ENCODE peak calls at places on chromosomes 13 and 19, in seven cellular contexts. D is SK-N-SH, V is GM23248, Q is hepatocyte, C is OCI-LY7, R is GM23338, S is PC-9. A is an unnamed sample.

GRCh38 chr13:45396548-45397095 is 21.6 kb downstream of the SLC25A30 start:
- DNase-seq in D (no peak), V (no peak), Q (no peak), C (no peak), R (no peak), S (no peak), A (no peak)

GRCh38 chr19:19256072-19256969 is 16.8 kb downstream of the TM6SF2 start:
- DNase-seq in D (peak; percentile 52), V (no peak), Q (no peak), C (no peak), R (peak; percentile 70), S (peak; percentile 10), A (peak; percentile 53)

GRCh38 chr13:93603043-93603442 is 376.4 kb downstream of the GPC6 start:
- DNase-seq in D (no peak), V (peak; percentile 95), Q (no peak), C (no peak), R (peak; percentile 22), S (peak; percentile 0), A (no peak)

GRCh38 chr13:93559718-93560117 is 333.1 kb downstream of the GPC6 start:
- DNase-seq in D (no peak), V (peak; percentile 72), Q (no peak), C (no peak), R (no peak), S (no peak), A (no peak)

GRCh38 chr13:51107996-51108395 is 3.1 kb downstream of the C13orf42 start:
- DNase-seq in D (no peak), V (no peak), Q (no peak), C (no peak), R (no peak), S (no peak), A (no peak)

GRCh38 chr13:104650426-104650825 is 1584.2 kb upstream of the SLC10A2 start:
- DNase-seq in D (no peak), V (no peak), Q (no peak), C (no peak), R (no peak), S (no peak), A (no peak)

GRCh38 chr19:34468400-34468799 is 13.2 kb upstream of the WTIP start:
- DNase-seq in D (no peak), V (peak; percentile 44), Q (no peak), C (no peak), R (no peak), S (no peak), A (no peak)

GRCh38 chr13:45370922-45371406 is 30.0 kb upstream of the TPT1 start:
- DNase-seq in D (peak; percentile 34), V (peak; percentile 84), Q (peak; percentile 83), C (peak; percentile 19), R (peak; percentile 93), S (peak; percentile 43), A (peak; percentile 79)

GRCh38 chr13:39047560-39047959 is 9.3 kb downstream of the NHLRC3 start:
- DNase-seq in D (peak; percentile 26), V (no peak), Q (peak; percentile 36), C (no peak), R (peak; percentile 80), S (peak; percentile 32), A (no peak)

GRCh38 chr19:31666126-31666525 is 316.9 kb upstream of the TSHZ3 start:
- DNase-seq in D (no peak), V (no peak), Q (no peak), C (no peak), R (no peak), S (no peak), A (no peak)

GRCh38 chr19:37077615-37077928 is 661 bp upstream of the ZNF420 start:
- DNase-seq in D (no peak), V (no peak), Q (no peak), C (no peak), R (no peak), S (no peak), A (no peak)

GRCh38 chr13:50376895-50377575 is 361.8 kb downstream of the KCNRG start:
- DNase-seq in D (no peak), V (no peak), Q (no peak), C (no peak), R (peak; percentile 70), S (no peak), A (no peak)

GRCh38 chr13:49828452-49828851 is 36.0 kb upstream of the KPNA3 start:
- DNase-seq in D (no peak), V (no peak), Q (no peak), C (peak; percentile 32), R (peak; percentile 11), S (no peak), A (peak; percentile 51)

GRCh38 chr19:49687566-49688316 is 1.7 kb upstream of the ADM5 start:
- DNase-seq in D (no peak), V (no peak), Q (no peak), C (no peak), R (peak; percentile 55), S (no peak), A (no peak)

GRCh38 chr13:104057851-104058250 is 991.6 kb upstream of the SLC10A2 start:
- DNase-seq in D (no peak), V (no peak), Q (no peak), C (no peak), R (no peak), S (no peak), A (no peak)

DNA sequence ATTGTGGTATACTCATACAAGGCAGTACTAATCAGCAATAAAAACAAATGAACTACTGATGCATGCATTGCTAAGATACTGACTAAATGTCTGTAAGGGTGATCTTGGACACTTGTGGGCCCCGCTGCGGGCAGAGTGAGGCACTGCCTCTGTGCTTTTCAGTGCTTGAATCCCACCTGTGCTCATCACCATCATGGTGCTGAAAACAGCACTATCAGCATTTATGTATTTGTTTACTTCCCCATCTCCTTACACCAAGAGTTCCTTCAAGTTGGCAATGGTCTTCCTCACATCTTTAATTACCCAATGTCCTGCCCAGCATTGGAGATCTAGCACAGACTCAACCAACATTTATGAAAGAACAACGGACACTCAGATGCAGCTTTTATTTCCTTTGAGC is 193.7 kb upstream of the RFC3 start:
- DNase-seq in D (no peak), V (no peak), Q (no peak), C (no peak), R (no peak), S (no peak), A (no peak)
- H2AFZ ChIP-seq in D (no peak overlapping the region), V (no peak overlapping the region), Q (no peak overlapping the region), C (no peak overlapping the region), R (peak overlapping the region; percentile 23), S (no peak overlapping the region), A (no peak overlapping the region)

DNA sequence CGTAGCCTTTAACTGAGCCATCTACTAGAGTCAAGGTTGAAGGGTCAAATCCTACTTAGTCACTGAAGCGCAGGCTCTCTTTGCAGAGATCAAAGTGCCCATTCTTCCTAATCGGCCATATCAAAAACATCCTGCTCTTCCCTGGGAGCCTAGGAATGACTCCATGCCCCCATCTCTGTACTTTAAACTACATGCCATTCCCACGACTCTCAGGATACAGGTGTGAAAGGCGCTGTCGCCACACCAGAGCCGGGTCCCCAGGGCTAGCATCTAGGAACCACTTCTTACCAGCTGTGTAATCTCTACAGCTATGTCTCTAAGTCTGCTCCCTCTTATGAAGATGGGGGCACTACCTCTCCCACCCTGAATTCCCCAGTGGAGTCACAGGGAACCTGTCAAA is 22.3 kb downstream of the IRS2 start:
- DNase-seq in D (no peak), V (no peak), Q (no peak), C (no peak), R (no peak), S (no peak), A (no peak)
- H3K9me2 ChIP-seq in D (no peaks in the 10 kb centered on the region), V (no peaks in the 10 kb centered on the region), Q (no peaks in the 10 kb centered on the region), C (no peaks in the 10 kb centered on the region), R (no peaks in the 10 kb centered on the region), S (no peaks in the 10 kb centered on the region), A (no peaks in the 10 kb centered on the region)

GRCh38 chr19:38653028-38653571 is 5.7 kb downstream of the ACTN4 start:
- DNase-seq in D (no peak), V (peak; percentile 81), Q (peak; percentile 78), C (no peak), R (no peak), S (no peak), A (no peak)
- H3K4me1 ChIP-seq in D (peaks cover 36% of the 10 kb centered on the region), V (peaks cover 74% of the 10 kb centered on the region), Q (peaks cover 61% of the 10 kb centered on the region), C (peaks cover 28% of the 10 kb centered on the region), R (peaks cover 86% of the 10 kb centered on the region), S (peaks cover 76% of the 10 kb centered on the region), A (peaks cover 70% of the 10 kb centered on the region)

GRCh38 chr19:51689751-51690358 is 3.3 kb upstream of the SPACA6 start:
- DNase-seq in D (peak; percentile 77), V (peak; percentile 51), Q (peak; percentile 69), C (no peak), R (peak; percentile 82), S (peak; percentile 53), A (no peak)

GRCh38 chr19:51690359-51691121 is 2.6 kb upstream of the SPACA6 start:
- DNase-seq in D (peak; percentile 84), V (peak; percentile 80), Q (peak; percentile 90), C (peak; percentile 31), R (peak; percentile 84), S (peak; percentile 77), A (peak; percentile 86)

GRCh38 chr19:51687791-51688664 is 5.1 kb upstream of the SPACA6 start:
- DNase-seq in D (peak; percentile 57), V (peak; percentile 86), Q (peak; percentile 77), C (no peak), R (peak; percentile 83), S (peak; percentile 71), A (no peak)

GRCh38 chr19:51691122-51692064 is 1.7 kb upstream of the SPACA6 start:
- DNase-seq in D (peak; percentile 42), V (peak; percentile 54), Q (peak; percentile 35), C (no peak), R (peak; percentile 89), S (no peak), A (peak; percentile 52)

GRCh38 chr19:51688665-51689571 is 4.2 kb upstream of the SPACA6 start:
- DNase-seq in D (peak; percentile 90), V (peak; percentile 96), Q (peak; percentile 95), C (no peak), R (peak; percentile 83), S (peak; percentile 96), A (no peak)
- H2AFZ ChIP-seq in D (peak overlapping the region; percentile 37), V (peak overlapping the region; percentile 84), Q (peak overlapping the region; percentile 68), C (no peak overlapping the region), R (peak overlapping the region; percentile 99), S (peak overlapping the region; percentile 82), A (no peak overlapping the region)

GRCh38 chr13:99385940-99386339 is 78.7 kb upstream of the GPR183 start:
- DNase-seq in D (no peak), V (no peak), Q (no peak), C (no peak), R (no peak), S (no peak), A (no peak)
- H3K9me2 ChIP-seq in D (no peaks in the 10 kb centered on the region), V (no peaks in the 10 kb centered on the region), Q (no peaks in the 10 kb centered on the region), C (no peaks in the 10 kb centered on the region), R (no peaks in the 10 kb centered on the region), S (no peaks in the 10 kb centered on the region), A (no peaks in the 10 kb centered on the region)

DNA sequence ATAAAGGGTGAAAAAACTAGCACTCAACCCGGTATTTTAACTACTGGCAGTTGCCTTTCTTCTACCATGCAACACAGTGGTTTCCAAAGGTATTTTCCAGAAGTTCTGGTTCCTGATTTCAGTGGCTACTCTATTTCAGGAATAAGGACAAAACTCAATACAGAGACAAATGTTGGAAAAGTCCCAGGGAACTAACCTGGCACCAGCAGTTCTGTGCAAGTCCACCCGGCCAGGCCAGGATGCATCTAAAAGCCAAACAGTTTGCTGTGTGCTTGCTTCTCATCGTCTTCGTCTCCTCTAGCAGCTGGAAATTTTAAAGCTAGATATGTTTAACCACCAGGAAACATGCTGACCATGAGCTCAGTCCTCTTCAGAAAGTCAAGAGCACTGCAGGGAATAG is 52.5 kb downstream of the FOXO1 start:
- DNase-seq in D (no peak), V (no peak), Q (no peak), C (no peak), R (no peak), S (no peak), A (no peak)
- H3K4me1 ChIP-seq in D (peaks cover 4% of the 10 kb centered on the region), V (no peaks in the 10 kb centered on the region), Q (no peaks in the 10 kb centered on the region), C (peaks cover 47% of the 10 kb centered on the region), R (peaks cover 89% of the 10 kb centered on the region), S (peaks cover 14% of the 10 kb centered on the region), A (peaks cover 63% of the 10 kb centered on the region)

A was measured in Karpas-422.